ENCODE peak calls at places on chromosomes 5 and 9, in six cellular contexts. S, K, Z, N, D and T are unnamed samples. For H4K20me1 and H3K27me3, the result is how much of the 10 kb centered on the place peaks cover.

GRCh38 chr5:111829701-111830100 is 72.7 kb upstream of the NREP start:
- DNase-seq in S (no peak), K (no peak), Z (peak), N (peak), D (peak), T (peak)

GRCh38 chr9:136944094-136944518 is 432 bp downstream of the FBXW5 start:
- DNase-seq in S (no peak), K (no peak), Z (peak), N (peak), D (peak), T (peak)

GRCh38 chr9:34428325-34428958 is 29.9 kb downstream of the FAM219A start:
- DNase-seq in S (no peak), K (no peak), Z (peak), N (peak), D (peak), T (no peak)

GRCh38 chr9:79447760-79448159 is 124.0 kb upstream of the TLE4 start:
- DNase-seq in S (no peak), K (no peak), Z (no peak), N (no peak), D (no peak), T (no peak)

GRCh38 chr5:16156152-16156551 is 23.4 kb downstream of the MARCHF11 start:
- DNase-seq in S (no peak), K (no peak), Z (no peak), N (no peak), D (no peak), T (no peak)

GRCh38 chr9:131289301-131290038 is at the start of gene PLPP7:
- DNase-seq in S (peak), K (peak), Z (peak), N (peak), D (peak), T (peak)

GRCh38 chr9:91782711-91783214 is 167.3 kb downstream of the ROR2 start:
- DNase-seq in S (no peak), K (no peak), Z (no peak), N (no peak), D (no peak), T (no peak)

GRCh38 chr5:10775646-10776045 is 14.6 kb upstream of the DAP start:
- DNase-seq in S (no peak), K (no peak), Z (no peak), N (no peak), D (no peak), T (no peak)

GRCh38 chr5:157961828-157962390 is 103.0 kb upstream of the CLINT1 start:
- DNase-seq in S (no peak), K (no peak), Z (no peak), N (no peak), D (no peak), T (peak)

GRCh38 chr9:87685431-87685830 is 40.5 kb upstream of the CTSL start:
- DNase-seq in S (peak), K (no peak), Z (peak), N (peak), D (peak), T (no peak)

GRCh38 chr5:55440188-55440646 is 94.5 kb downstream of the PLPP1 start:
- DNase-seq in S (peak), K (peak), Z (peak), N (peak), D (peak), T (peak)

GRCh38 chr9:124342946-124343485 is 72.2 kb downstream of the PSMB7 start:
- DNase-seq in S (peak), K (peak), Z (peak), N (peak), D (peak), T (peak)

GRCh38 chr9:135898634-135899407 is 8.5 kb downstream of the CAMSAP1 start:
- DNase-seq in S (no peak), K (no peak), Z (peak), N (peak), D (peak), T (peak)

GRCh38 chr9:2674141-2674824 is 43.0 kb upstream of the KCNV2 start:
- DNase-seq in S (no peak), K (no peak), Z (no peak), N (no peak), D (no peak), T (no peak)

GRCh38 chr5:132008961-132009680 is 2.3 kb downstream of the ACSL6 start:
- DNase-seq in S (no peak), K (no peak), Z (no peak), N (no peak), D (no peak), T (no peak)

GRCh38 chr5:68362331-68362730 is 146.8 kb downstream of the PIK3R1 start:
- DNase-seq in S (no peak), K (no peak), Z (no peak), N (no peak), D (no peak), T (no peak)

GRCh38 chr5:76689321-76690026 is 26.5 kb upstream of the F2R start:
- DNase-seq in S (no peak), K (no peak), Z (peak), N (peak), D (peak), T (peak)

GRCh38 chr5:24368121-24368520 is 276.7 kb downstream of the CDH10 start:
- DNase-seq in S (no peak), K (no peak), Z (no peak), N (no peak), D (no peak), T (no peak)

GRCh38 chr9:127503947-127504886 is 52.9 kb downstream of the LRSAM1 start:
- DNase-seq in S (peak), K (peak), Z (peak), N (peak), D (peak), T (peak)

GRCh38 chr5:168047043-168047668 is 244.3 kb upstream of the WWC1 start:
- DNase-seq in S (peak), K (peak), Z (peak), N (peak), D (peak), T (peak)

GRCh38 chr5:87300176-87300575 is 32.5 kb downstream of the RASA1 start:
- DNase-seq in S (no peak), K (no peak), Z (no peak), N (no peak), D (peak), T (no peak)

GRCh38 chr9:16964228-16964627 is 93.8 kb upstream of the BNC2 start:
- DNase-seq in S (no peak), K (no peak), Z (peak), N (peak), D (peak), T (peak)

GRCh38 chr9:82466616-82467251 is 478.2 kb downstream of the SPATA31D1 start:
- DNase-seq in S (peak), K (peak), Z (peak), N (no peak), D (no peak), T (peak)

GRCh38 chr5:66992547-66992946 is 204.1 kb downstream of the CD180 start:
- DNase-seq in S (no peak), K (no peak), Z (no peak), N (no peak), D (no peak), T (no peak)

GRCh38 chr5:107476783-107477182 is 194.0 kb downstream of the EFNA5 start:
- DNase-seq in S (no peak), K (no peak), Z (no peak), N (no peak), D (no peak), T (no peak)

GRCh38 chr5:96199713-96200183 is 233.3 kb downstream of the PCSK1 start:
- DNase-seq in S (no peak), K (no peak), Z (no peak), N (no peak), D (no peak), T (no peak)

GRCh38 chr9:3177921-3178320 is 334.0 kb upstream of the PUM3 start:
- DNase-seq in S (no peak), K (no peak), Z (no peak), N (no peak), D (peak), T (peak)

GRCh38 chr5:38847549-38848341 is 1.9 kb downstream of the OSMR start:
- DNase-seq in S (no peak), K (no peak), Z (peak), N (peak), D (peak), T (peak)

GRCh38 chr5:124748687-124749594 is 2.5 kb upstream of the ZNF608 start:
- DNase-seq in S (peak), K (peak), Z (peak), N (peak), D (peak), T (peak)

GRCh38 chr9:135479469-135480052 is at the start of gene PPP1R26:
- DNase-seq in S (no peak), K (peak), Z (no peak), N (no peak), D (no peak), T (peak)

GRCh38 chr5:172999351-172999973 is 15.9 kb downstream of the ATP6V0E1 start:
- DNase-seq in S (no peak), K (no peak), Z (no peak), N (no peak), D (no peak), T (no peak)
- H4K20me1 ChIP-seq in S (under half), K (under half), Z (under half), N (half or more), D (under half), T (under half)

DNA sequence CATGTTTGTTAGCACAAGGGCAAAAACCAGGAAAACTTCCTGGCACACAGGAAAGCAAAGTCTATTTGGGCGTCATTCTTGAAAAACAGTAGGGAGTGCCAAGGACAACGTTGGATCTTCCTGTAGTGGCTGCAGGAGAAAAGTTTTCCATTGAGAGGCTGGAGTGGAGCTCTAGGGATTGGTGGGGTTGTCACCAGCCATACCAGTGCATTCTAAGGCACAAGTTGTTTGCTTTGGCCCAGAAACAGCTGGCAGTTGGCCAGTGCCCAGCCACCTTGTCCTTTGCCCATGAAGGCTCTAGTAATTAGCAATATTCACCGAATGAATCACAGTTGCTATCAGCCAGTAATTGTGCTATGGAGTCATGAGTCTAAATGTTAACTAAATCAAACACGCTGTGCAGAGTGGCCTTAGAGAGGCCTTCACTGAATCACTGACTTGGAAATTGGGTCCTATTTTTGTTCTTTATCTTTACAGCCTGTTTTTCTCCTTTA is 26.4 kb downstream of the TNFSF15 start:
- DNase-seq in S (no peak), K (no peak), Z (no peak), N (peak), D (peak), T (peak)
- H3K27me3 ChIP-seq in S (under half), K (under half), Z (half or more), N (under half), D (under half), T (under half)

GRCh38 chr5:126104951-126105350 is 318.3 kb upstream of the GRAMD2B start:
- DNase-seq in S (no peak), K (no peak), Z (no peak), N (no peak), D (no peak), T (no peak)
- H3K27ac ChIP-seq in S (no peak), K (no peak), Z (no peak), N (no peak), D (no peak), T (no peak)

GRCh38 chr5:36904677-36905076 is 28.1 kb downstream of the NIPBL start:
- DNase-seq in S (no peak), K (no peak), Z (no peak), N (no peak), D (no peak), T (no peak)

DNA sequence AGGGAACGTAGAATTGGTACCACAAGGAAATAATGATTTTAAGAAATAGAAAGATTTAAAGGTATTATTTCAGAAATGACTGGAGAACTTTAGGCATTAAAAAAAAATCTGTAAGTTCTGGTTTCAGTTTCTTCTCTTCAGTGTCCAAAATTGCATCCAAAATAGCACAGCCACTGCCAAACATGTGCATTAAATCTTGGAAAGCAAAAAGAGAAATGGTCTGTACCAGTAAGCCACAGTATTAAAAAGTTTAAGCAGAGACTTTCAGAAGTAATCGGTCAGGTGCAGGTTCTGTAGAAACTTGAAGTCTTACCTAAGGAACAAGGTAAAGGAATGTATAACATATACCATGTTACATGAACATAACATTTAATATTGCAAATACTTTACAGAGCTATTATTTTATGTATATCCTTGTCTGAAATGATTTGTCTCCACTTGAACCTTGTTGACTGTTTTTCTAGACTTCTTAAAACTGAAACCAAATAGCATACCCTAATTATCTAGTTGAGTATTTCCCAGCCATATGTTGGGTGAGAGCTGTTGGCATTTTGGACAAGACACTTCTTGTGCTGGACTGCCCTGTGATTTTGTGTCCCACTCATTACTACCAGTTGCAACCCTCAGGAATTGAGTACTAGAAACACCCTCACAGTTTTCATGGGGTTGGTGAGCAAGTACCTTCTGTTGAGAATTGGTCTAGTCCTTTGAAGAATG is 32.1 kb downstream of the NIPBL start:
- DNase-seq in S (no peak), K (no peak), Z (no peak), N (no peak), D (no peak), T (no peak)
- H4K20me1 ChIP-seq in S (under half), K (half or more), Z (half or more), N (half or more), D (under half), T (under half)

GRCh38 chr9:110440161-110440560 is 102.5 kb upstream of the TXNDC8 start:
- DNase-seq in S (no peak), K (no peak), Z (peak), N (peak), D (peak), T (peak)
- H3K27me3 ChIP-seq in S (under half), K (under half), Z (under half), N (under half), D (under half), T (under half)

GRCh38 chr5:134659456-134659855 is 10.9 kb downstream of the SEC24A start:
- DNase-seq in S (no peak), K (no peak), Z (no peak), N (no peak), D (no peak), T (no peak)
- H3K27ac ChIP-seq in S (no peak), K (no peak), Z (no peak), N (no peak), D (no peak), T (no peak)

DNA sequence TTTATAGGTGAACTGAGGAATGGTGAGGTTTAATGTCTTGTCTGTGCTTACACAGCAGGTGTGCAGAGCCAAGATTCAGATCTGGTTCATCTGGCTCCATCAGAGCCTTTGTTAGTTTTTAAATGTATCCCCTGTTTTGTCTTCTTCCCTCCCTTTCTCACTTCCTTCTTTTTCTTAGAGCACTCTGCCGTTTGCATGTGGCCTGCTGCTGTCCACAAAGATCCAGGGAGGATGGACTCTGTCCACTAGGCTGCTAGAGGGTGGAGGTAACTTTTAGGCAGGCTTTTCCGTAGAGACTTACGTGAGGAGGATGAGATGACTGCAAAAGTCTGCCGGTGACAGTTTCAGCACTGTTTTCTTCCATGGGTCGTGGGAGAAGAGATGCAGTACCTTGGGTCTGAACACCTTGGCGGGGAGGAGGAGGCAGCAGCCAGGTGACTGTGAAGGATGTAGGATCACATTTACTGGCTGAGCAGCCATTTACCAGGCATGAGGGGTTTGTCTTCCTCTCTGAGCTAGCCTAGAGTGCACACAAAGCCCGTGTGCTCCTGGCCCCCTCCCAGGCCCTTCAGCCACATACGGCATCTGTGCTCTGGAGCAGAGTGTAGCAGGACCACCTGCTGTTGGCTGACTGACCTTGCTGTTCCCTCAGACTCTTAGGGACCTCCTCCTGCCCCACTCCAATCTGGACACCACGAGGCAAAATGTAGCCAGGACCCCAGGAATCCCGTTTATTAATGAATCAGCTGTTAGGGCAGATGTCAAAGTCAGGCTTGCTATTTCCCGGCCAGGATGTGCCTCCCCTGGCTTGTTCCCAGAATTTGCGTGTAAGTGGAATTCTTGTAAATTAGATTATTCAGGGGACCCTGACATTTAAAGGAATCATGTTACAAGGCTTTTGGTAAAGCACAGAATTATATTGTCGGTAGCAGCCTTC is 1.9 kb downstream of the NTMT1 start:
- DNase-seq in S (no peak), K (no peak), Z (no peak), N (peak), D (peak), T (peak)
- H4K20me1 ChIP-seq in S (under half), K (half or more), Z (half or more), N (half or more), D (under half), T (under half)

DNA sequence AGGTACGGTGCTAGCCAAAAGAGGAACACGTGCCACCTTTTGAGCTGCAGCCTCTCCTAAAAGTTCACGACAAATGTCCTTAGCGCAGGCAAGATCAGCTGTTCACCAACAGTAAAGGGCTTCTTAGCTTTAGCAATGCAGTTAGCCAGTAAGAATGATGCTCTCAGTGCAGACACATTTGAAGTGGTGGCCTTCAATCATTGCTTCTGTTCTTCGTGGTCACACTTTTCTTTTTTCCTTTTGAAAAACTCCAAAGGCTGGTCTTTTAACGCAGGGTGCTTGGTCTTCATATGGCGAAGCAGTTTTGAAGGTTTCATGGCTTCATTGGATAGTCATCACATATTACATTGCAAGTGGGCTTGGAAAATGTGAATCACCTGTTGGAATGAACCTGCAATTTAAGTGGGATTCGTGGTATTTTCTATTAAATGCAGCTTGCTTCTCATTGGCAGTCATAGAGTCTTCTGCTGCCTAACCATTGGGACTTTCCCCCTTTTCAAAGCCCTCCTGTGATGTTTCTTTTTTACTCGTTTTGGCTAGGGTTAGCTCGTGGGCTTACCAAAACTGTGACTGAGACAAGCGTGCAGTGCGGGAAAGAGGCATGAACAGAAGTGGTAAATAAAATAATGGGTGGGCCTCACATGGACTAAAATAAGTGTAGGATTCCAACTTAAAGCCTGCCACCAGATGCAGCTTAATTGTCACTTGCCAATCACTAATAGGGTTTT is 100.9 kb downstream of the MRPL36 start:
- DNase-seq in S (no peak), K (no peak), Z (no peak), N (no peak), D (no peak), T (no peak)
- H3K27me3 ChIP-seq in S (under half), K (under half), Z (under half), N (under half), D (under half), T (under half)